ENCODE peak calls at places on chromosomes 4 and X, in ten cellular contexts. U, M, P, W, E, S, G, D, R and H are unnamed samples. For H3K4me1, the result is how much of the 10 kb centered on the place peaks cover.

GRCh38 chrX:149462849-149463248 is 42.3 kb downstream of the IDS start:
- DNase-seq in U (no peak), M (no peak), P (no peak), W (no peak), E (no peak), S (no peak), G (no peak), D (no peak), R (no peak), H (no peak)

GRCh38 chrX:118507766-118508165 is 12.2 kb downstream of the DOCK11 start:
- DNase-seq in U (no peak), M (no peak), P (no peak), W (no peak), E (no peak), S (no peak), G (no peak), D (no peak), R (no peak), H (no peak)

GRCh38 chr4:14640476-14640875 is 361.8 kb upstream of the CPEB2 start:
- DNase-seq in U (no peak), M (no peak), P (no peak), W (no peak), E (no peak), S (no peak), G (no peak), D (no peak), R (no peak), H (no peak)

GRCh38 chrX:84336646-84337045 is 148.6 kb upstream of the RPS6KA6 start:
- DNase-seq in U (no peak), M (no peak), P (no peak), W (no peak), E (no peak), S (no peak), G (no peak), D (peak), R (no peak), H (no peak)

GRCh38 chr4:30727409-30727808 is 7.2 kb downstream of the PCDH7 start:
- DNase-seq in U (no peak), M (no peak), P (no peak), W (no peak), E (no peak), S (no peak), G (no peak), D (no peak), R (no peak), H (no peak)

GRCh38 chr4:36237366-36238353 is 6.7 kb downstream of the ARAP2 start:
- DNase-seq in U (no peak), M (no peak), P (no peak), W (no peak), E (no peak), S (no peak), G (no peak), D (no peak), R (no peak), H (no peak)

GRCh38 chr4:71816676-71817303 is 32.9 kb upstream of the GC start:
- DNase-seq in U (no peak), M (no peak), P (no peak), W (no peak), E (no peak), S (no peak), G (no peak), D (no peak), R (no peak), H (no peak)

GRCh38 chr4:146061610-146062324 is 113.8 kb upstream of the LSM6 start:
- DNase-seq in U (no peak), M (no peak), P (no peak), W (no peak), E (peak), S (peak), G (no peak), D (no peak), R (no peak), H (no peak)

GRCh38 chr4:76589402-76589801 is 154.4 kb downstream of the SHROOM3 start:
- DNase-seq in U (no peak), M (no peak), P (peak), W (no peak), E (no peak), S (no peak), G (no peak), D (peak), R (no peak), H (no peak)

GRCh38 chr4:78954048-78954666 is 14.9 kb upstream of the PAQR3 start:
- DNase-seq in U (no peak), M (no peak), P (no peak), W (no peak), E (peak), S (peak), G (peak), D (peak), R (no peak), H (no peak)

GRCh38 chr4:51851090-51851936 is 8.4 kb downstream of the DCUN1D4 start:
- DNase-seq in U (no peak), M (no peak), P (no peak), W (no peak), E (peak), S (peak), G (no peak), D (no peak), R (no peak), H (no peak)

GRCh38 chrX:24760601-24761000 is 66.9 kb downstream of the POLA1 start:
- DNase-seq in U (no peak), M (no peak), P (no peak), W (no peak), E (no peak), S (no peak), G (no peak), D (peak), R (no peak), H (no peak)

GRCh38 chr4:48372272-48372671 is 30.9 kb downstream of the SLAIN2 start:
- DNase-seq in U (no peak), M (no peak), P (no peak), W (no peak), E (no peak), S (no peak), G (no peak), D (no peak), R (no peak), H (no peak)

GRCh38 chr4:1418494-1419285 is 12.4 kb upstream of the NKX1-1 start:
- DNase-seq in U (no peak), M (no peak), P (no peak), W (peak), E (no peak), S (no peak), G (no peak), D (no peak), R (peak), H (peak)

GRCh38 chrX:12011075-12011474 is 127.2 kb upstream of the FRMPD4 start:
- DNase-seq in U (no peak), M (no peak), P (no peak), W (no peak), E (no peak), S (no peak), G (no peak), D (no peak), R (no peak), H (no peak)

GRCh38 chrX:13411496-13412207 is 91.8 kb upstream of the ATXN3L start:
- DNase-seq in U (no peak), M (no peak), P (no peak), W (no peak), E (no peak), S (no peak), G (no peak), D (no peak), R (no peak), H (no peak)

GRCh38 chr4:3211866-3212265 is 37.1 kb upstream of the MSANTD1 start:
- DNase-seq in U (no peak), M (no peak), P (no peak), W (no peak), E (no peak), S (no peak), G (no peak), D (no peak), R (peak), H (no peak)

GRCh38 chr4:177287298-177287697 is 22.4 kb upstream of the NEIL3 start:
- DNase-seq in U (no peak), M (no peak), P (no peak), W (no peak), E (no peak), S (no peak), G (no peak), D (no peak), R (no peak), H (no peak)

GRCh38 chr4:5658992-5659391 is 49.4 kb downstream of the EVC2 start:
- DNase-seq in U (no peak), M (no peak), P (no peak), W (no peak), E (no peak), S (no peak), G (no peak), D (no peak), R (no peak), H (no peak)

GRCh38 chr4:3285558-3286334 is 7.1 kb upstream of the RGS12 start:
- DNase-seq in U (no peak), M (peak), P (no peak), W (peak), E (no peak), S (no peak), G (no peak), D (peak), R (peak), H (peak)

GRCh38 chrX:70166601-70167590 is 10.4 kb upstream of the DGAT2L6 start:
- DNase-seq in U (no peak), M (no peak), P (no peak), W (no peak), E (no peak), S (no peak), G (no peak), D (no peak), R (no peak), H (no peak)

GRCh38 chrX:10050481-10050880 is 83.3 kb downstream of the CLDN34 start:
- DNase-seq in U (no peak), M (peak), P (peak), W (no peak), E (no peak), S (no peak), G (no peak), D (peak), R (no peak), H (no peak)

GRCh38 chr4:106809083-106809482 is 227.0 kb downstream of the DKK2 start:
- DNase-seq in U (no peak), M (no peak), P (no peak), W (no peak), E (peak), S (no peak), G (peak), D (peak), R (no peak), H (no peak)

GRCh38 chr4:132056466-132056865 is 1092.6 kb upstream of the PCDH10 start:
- DNase-seq in U (no peak), M (no peak), P (no peak), W (no peak), E (no peak), S (no peak), G (no peak), D (no peak), R (no peak), H (no peak)

GRCh38 chr4:47312170-47312569 is 151.3 kb downstream of the COMMD8 start:
- DNase-seq in U (no peak), M (no peak), P (no peak), W (no peak), E (no peak), S (no peak), G (no peak), D (no peak), R (no peak), H (no peak)

GRCh38 chrX:49212861-49213260 is 12.9 kb upstream of the SYP start:
- DNase-seq in U (no peak), M (no peak), P (no peak), W (no peak), E (no peak), S (no peak), G (no peak), D (no peak), R (no peak), H (no peak)

GRCh38 chr4:150251752-150252190 is 173.5 kb downstream of the DCLK2 start:
- DNase-seq in U (no peak), M (no peak), P (no peak), W (no peak), E (no peak), S (no peak), G (peak), D (no peak), R (no peak), H (no peak)

GRCh38 chr4:87038837-87039715 is 104.3 kb downstream of the AFF1 start:
- DNase-seq in U (no peak), M (peak), P (no peak), W (no peak), E (no peak), S (no peak), G (peak), D (peak), R (peak), H (no peak)

GRCh38 chr4:52984469-52984868 is 122.4 kb downstream of the RASL11B start:
- DNase-seq in U (no peak), M (no peak), P (no peak), W (no peak), E (peak), S (no peak), G (no peak), D (no peak), R (no peak), H (no peak)

GRCh38 chr4:24980064-24980690 is 50.6 kb downstream of the LGI2 start:
- DNase-seq in U (peak), M (no peak), P (peak), W (no peak), E (peak), S (peak), G (peak), D (peak), R (peak), H (no peak)

GRCh38 chrX:152632445-152633097 is 5.1 kb upstream of the GABRQ start:
- DNase-seq in U (peak), M (peak), P (peak), W (no peak), E (peak), S (peak), G (peak), D (peak), R (peak), H (no peak)

GRCh38 chrX:16484338-16484737 is 165.6 kb upstream of the S100G start:
- DNase-seq in U (peak), M (no peak), P (no peak), W (no peak), E (no peak), S (no peak), G (no peak), D (no peak), R (no peak), H (no peak)

GRCh38 chr4:159269143-159269542 is 166.3 kb downstream of the RAPGEF2 start:
- DNase-seq in U (no peak), M (no peak), P (no peak), W (no peak), E (no peak), S (no peak), G (no peak), D (no peak), R (no peak), H (no peak)
- H3K4me3 ChIP-seq in U (no peak), M (no peak), P (no peak), W (no peak), E (no peak), S (no peak), G (no peak), D (no peak), R (no peak), H (no peak)

GRCh38 chr4:186146443-186146842 is 41.9 kb downstream of the FAM149A start:
- DNase-seq in U (no peak), M (no peak), P (no peak), W (no peak), E (no peak), S (no peak), G (no peak), D (no peak), R (no peak), H (no peak)
- H3K4me1 ChIP-seq in U (under half), M (under half), P (under half), W (under half), E (under half), S (under half), G (under half), D (under half), R (under half), H (under half)

DNA sequence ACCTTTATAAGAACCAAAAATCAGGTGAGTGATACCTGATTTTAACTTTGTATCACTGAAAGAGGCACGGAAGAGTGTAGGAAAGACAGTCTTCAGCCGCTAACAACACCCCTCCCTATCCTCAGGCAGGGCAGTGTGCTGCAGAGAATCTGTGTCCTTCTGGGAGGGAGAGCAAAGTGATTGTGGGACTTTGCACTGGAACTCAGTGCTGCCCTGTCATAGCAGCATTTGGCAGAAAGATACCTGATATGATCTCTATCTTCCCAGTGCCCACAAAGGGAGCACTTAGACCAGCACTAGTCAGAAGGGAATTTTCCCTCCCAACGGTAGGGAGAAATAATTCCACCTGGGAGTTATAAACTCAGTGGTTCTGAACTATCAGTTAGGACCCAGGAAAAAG is 139.0 kb downstream of the FMR1NB start:
- DNase-seq in U (no peak), M (no peak), P (no peak), W (no peak), E (no peak), S (no peak), G (no peak), D (no peak), R (no peak), H (no peak)
- H3K4me3 ChIP-seq in U (no peak), M (no peak), P (no peak), W (no peak), E (no peak), S (no peak), G (no peak), D (no peak), R (no peak), H (no peak)

GRCh38 chr4:40258624-40259023 is 61.8 kb downstream of the RHOH start:
- DNase-seq in U (peak), M (no peak), P (no peak), W (no peak), E (no peak), S (no peak), G (no peak), D (no peak), R (no peak), H (no peak)
- H3K4me1 ChIP-seq in U (half or more), M (under half), P (under half), W (under half), E (under half), S (under half), G (under half), D (under half), R (under half), H (under half)

GRCh38 chr4:147772459-147772969 is 40.6 kb downstream of the ARHGAP10 start:
- DNase-seq in U (no peak), M (no peak), P (no peak), W (no peak), E (no peak), S (no peak), G (peak), D (peak), R (no peak), H (no peak)
- H3K4me3 ChIP-seq in U (no peak), M (no peak), P (no peak), W (no peak), E (no peak), S (no peak), G (no peak), D (peak), R (no peak), H (no peak)